ENCODE peak calls at places on chromosomes 4 and X, in five cellular contexts. One of them, this sample, is unnamed.
A peak's percentile ranks its signal among the peaks of the same experiment; 100 is the strongest.

GRCh38 chr4:180101348-180102083 is 2141.7 kb upstream of the TENM3 start:
- DNase-seq in glutamatergic neuron: peak; percentile 14
- DNase-seq in H9: peak; percentile 36
- DNase-seq in iris pigment epithelial cell: no peak
- DNase-seq in stimulated activated CD8-positive, alpha-beta memory T cell treated with anti-CD3 and anti-CD28 coated beads, Interleukin-7, amount 100 ng/mL, for 4 hours: no peak
- DNase-seq in this sample: no peak

GRCh38 chrX:107449490-107450175 is at the start of gene FRMPD3:
- DNase-seq in glutamatergic neuron: peak; percentile 47
- DNase-seq in H9: peak; percentile 47
- DNase-seq in iris pigment epithelial cell: no peak
- DNase-seq in stimulated activated CD8-positive, alpha-beta memory T cell treated with anti-CD3 and anti-CD28 coated beads, Interleukin-7, amount 100 ng/mL, for 4 hours: no peak
- DNase-seq in this sample: no peak

GRCh38 chrX:38999967-39000745 is 198.9 kb downstream of the MID1IP1 start:
- DNase-seq in glutamatergic neuron: no peak
- DNase-seq in H9: no peak
- DNase-seq in iris pigment epithelial cell: no peak
- DNase-seq in stimulated activated CD8-positive, alpha-beta memory T cell treated with anti-CD3 and anti-CD28 coated beads, Interleukin-7, amount 100 ng/mL, for 4 hours: no peak
- DNase-seq in this sample: peak; percentile 35

GRCh38 chr4:71685975-71686374 is 97.9 kb downstream of the GC start:
- DNase-seq in glutamatergic neuron: no peak
- DNase-seq in H9: no peak
- DNase-seq in iris pigment epithelial cell: no peak
- DNase-seq in stimulated activated CD8-positive, alpha-beta memory T cell treated with anti-CD3 and anti-CD28 coated beads, Interleukin-7, amount 100 ng/mL, for 4 hours: no peak
- DNase-seq in this sample: no peak

GRCh38 chr4:102007959-102008425 is 217.5 kb downstream of the BANK1 start:
- DNase-seq in glutamatergic neuron: no peak
- DNase-seq in H9: no peak
- DNase-seq in iris pigment epithelial cell: peak; percentile 18
- DNase-seq in stimulated activated CD8-positive, alpha-beta memory T cell treated with anti-CD3 and anti-CD28 coated beads, Interleukin-7, amount 100 ng/mL, for 4 hours: no peak
- DNase-seq in this sample: no peak

GRCh38 chr4:7924570-7924969 is 15.1 kb downstream of the AFAP1 start:
- DNase-seq in glutamatergic neuron: no peak
- DNase-seq in H9: no peak
- DNase-seq in iris pigment epithelial cell: peak; percentile 28
- DNase-seq in stimulated activated CD8-positive, alpha-beta memory T cell treated with anti-CD3 and anti-CD28 coated beads, Interleukin-7, amount 100 ng/mL, for 4 hours: no peak
- DNase-seq in this sample: no peak

GRCh38 chr4:147327322-147327721 is 153.6 kb upstream of the EDNRA start:
- DNase-seq in glutamatergic neuron: no peak
- DNase-seq in H9: no peak
- DNase-seq in iris pigment epithelial cell: no peak
- DNase-seq in stimulated activated CD8-positive, alpha-beta memory T cell treated with anti-CD3 and anti-CD28 coated beads, Interleukin-7, amount 100 ng/mL, for 4 hours: no peak
- DNase-seq in this sample: no peak

GRCh38 chrX:21975827-21976226 is 35.3 kb downstream of the SMS start:
- DNase-seq in glutamatergic neuron: no peak
- DNase-seq in H9: no peak
- DNase-seq in iris pigment epithelial cell: peak; percentile 74
- DNase-seq in stimulated activated CD8-positive, alpha-beta memory T cell treated with anti-CD3 and anti-CD28 coated beads, Interleukin-7, amount 100 ng/mL, for 4 hours: no peak
- DNase-seq in this sample: peak; percentile 38

GRCh38 chr4:165767671-165768070 is 105.4 kb upstream of the TLL1 start:
- DNase-seq in glutamatergic neuron: no peak
- DNase-seq in H9: no peak
- DNase-seq in iris pigment epithelial cell: no peak
- DNase-seq in stimulated activated CD8-positive, alpha-beta memory T cell treated with anti-CD3 and anti-CD28 coated beads, Interleukin-7, amount 100 ng/mL, for 4 hours: no peak
- DNase-seq in this sample: no peak

GRCh38 chr4:1172971-1173757 is 781 bp upstream of the SPON2 start:
- DNase-seq in glutamatergic neuron: peak; percentile 56
- DNase-seq in H9: peak; percentile 59
- DNase-seq in iris pigment epithelial cell: peak; percentile 82
- DNase-seq in stimulated activated CD8-positive, alpha-beta memory T cell treated with anti-CD3 and anti-CD28 coated beads, Interleukin-7, amount 100 ng/mL, for 4 hours: no peak
- DNase-seq in this sample: peak; percentile 76

GRCh38 chrX:130848763-130849162 is 54.2 kb downstream of the ENOX2 start:
- DNase-seq in glutamatergic neuron: no peak
- DNase-seq in H9: no peak
- DNase-seq in iris pigment epithelial cell: no peak
- DNase-seq in stimulated activated CD8-positive, alpha-beta memory T cell treated with anti-CD3 and anti-CD28 coated beads, Interleukin-7, amount 100 ng/mL, for 4 hours: no peak
- DNase-seq in this sample: no peak

GRCh38 chr4:107349266-107349665 is 313.2 kb upstream of the DKK2 start:
- DNase-seq in glutamatergic neuron: peak; percentile 19
- DNase-seq in H9: no peak
- DNase-seq in iris pigment epithelial cell: peak; percentile 75
- DNase-seq in stimulated activated CD8-positive, alpha-beta memory T cell treated with anti-CD3 and anti-CD28 coated beads, Interleukin-7, amount 100 ng/mL, for 4 hours: no peak
- DNase-seq in this sample: peak; percentile 12

GRCh38 chr4:56197387-56197786 is 189.9 kb downstream of the AASDH start:
- DNase-seq in glutamatergic neuron: no peak
- DNase-seq in H9: no peak
- DNase-seq in iris pigment epithelial cell: peak; percentile 6
- DNase-seq in stimulated activated CD8-positive, alpha-beta memory T cell treated with anti-CD3 and anti-CD28 coated beads, Interleukin-7, amount 100 ng/mL, for 4 hours: no peak
- DNase-seq in this sample: no peak

GRCh38 chr4:53355919-53356521 is 9.8 kb downstream of the SCFD2 start:
- DNase-seq in glutamatergic neuron: no peak
- DNase-seq in H9: no peak
- DNase-seq in iris pigment epithelial cell: peak; percentile 26
- DNase-seq in stimulated activated CD8-positive, alpha-beta memory T cell treated with anti-CD3 and anti-CD28 coated beads, Interleukin-7, amount 100 ng/mL, for 4 hours: no peak
- DNase-seq in this sample: peak; percentile 2

GRCh38 chrX:134244043-134244442 is 7.1 kb downstream of the CCDC160 start:
- DNase-seq in glutamatergic neuron: no peak
- DNase-seq in H9: no peak
- DNase-seq in iris pigment epithelial cell: peak; percentile 48
- DNase-seq in stimulated activated CD8-positive, alpha-beta memory T cell treated with anti-CD3 and anti-CD28 coated beads, Interleukin-7, amount 100 ng/mL, for 4 hours: no peak
- DNase-seq in this sample: peak; percentile 54

GRCh38 chr4:6196871-6197270 is 3.5 kb downstream of the JAKMIP1 start:
- DNase-seq in glutamatergic neuron: no peak
- DNase-seq in H9: no peak
- DNase-seq in iris pigment epithelial cell: no peak
- DNase-seq in stimulated activated CD8-positive, alpha-beta memory T cell treated with anti-CD3 and anti-CD28 coated beads, Interleukin-7, amount 100 ng/mL, for 4 hours: no peak
- DNase-seq in this sample: no peak